ENCODE peak calls at places on chromosomes 5 and 9, in nine cellular contexts. U is left lung, Q is glutamatergic neuron, N is WERI-Rb-1, L is heart left ventricle, J is choroid plexus epithelial cell, D is astrocyte of the cerebellum, E is NB4, T is colonic mucosa. X is an unnamed sample.

GRCh38 chr9:114370985-114371335 is 16.8 kb downstream of the AKNA start:
- DNase-seq in U (peak), Q (no peak), N (peak), L (no peak), J (no peak), D (no peak), E (no peak), T (no peak), X (no peak)

GRCh38 chr5:132526290-132526973 is 16.9 kb downstream of the IL5 start:
- DNase-seq in U (no peak), Q (no peak), N (peak), L (peak), J (peak), D (peak), E (peak), T (peak), X (peak)

GRCh38 chr5:169114466-169114865 is 186.5 kb downstream of the SLIT3 start:
- DNase-seq in U (no peak), Q (no peak), N (no peak), L (no peak), J (no peak), D (no peak), E (no peak), T (no peak), X (no peak)

GRCh38 chr5:84863020-84863419 is 478.3 kb upstream of the EDIL3 start:
- DNase-seq in U (no peak), Q (no peak), N (no peak), L (no peak), J (no peak), D (no peak), E (no peak), T (no peak), X (no peak)

GRCh38 chr5:147560982-147561381 is 51.1 kb upstream of the DPYSL3 start:
- DNase-seq in U (no peak), Q (no peak), N (no peak), L (no peak), J (no peak), D (no peak), E (no peak), T (no peak), X (no peak)

GRCh38 chr9:109182940-109183798 is 16.1 kb upstream of the FRRS1L start:
- DNase-seq in U (no peak), Q (peak), N (peak), L (no peak), J (peak), D (no peak), E (peak), T (peak), X (peak)

GRCh38 chr5:2335727-2336515 is 415.6 kb downstream of the IRX2 start:
- DNase-seq in U (no peak), Q (no peak), N (no peak), L (no peak), J (no peak), D (no peak), E (no peak), T (no peak), X (no peak)

GRCh38 chr5:171957591-171958251 is 48.7 kb downstream of the FBXW11 start:
- DNase-seq in U (no peak), Q (no peak), N (no peak), L (no peak), J (no peak), D (no peak), E (no peak), T (no peak), X (no peak)

GRCh38 chr5:3325811-3326568 is 269.6 kb upstream of the IRX1 start:
- DNase-seq in U (no peak), Q (no peak), N (no peak), L (no peak), J (no peak), D (no peak), E (no peak), T (no peak), X (no peak)

GRCh38 chr9:91162784-91163440 is 198.8 kb downstream of the AUH start:
- DNase-seq in U (peak), Q (no peak), N (no peak), L (no peak), J (no peak), D (no peak), E (peak), T (peak), X (peak)

GRCh38 chr9:28853487-28853886 is 1280.2 kb upstream of the C9orf72 start:
- DNase-seq in U (no peak), Q (no peak), N (peak), L (no peak), J (no peak), D (no peak), E (peak), T (no peak), X (no peak)

GRCh38 chr5:60943624-60944023 is 1.2 kb downstream of the ERCC8 start:
- DNase-seq in U (no peak), Q (no peak), N (no peak), L (no peak), J (no peak), D (no peak), E (peak), T (no peak), X (no peak)

GRCh38 chr9:83707518-83707767 is 315 bp downstream of the UBQLN1 start:
- DNase-seq in U (no peak), Q (no peak), N (no peak), L (no peak), J (no peak), D (no peak), E (no peak), T (no peak), X (no peak)

GRCh38 chr9:68950689-68951088 is 63.2 kb downstream of the PRKACG start:
- DNase-seq in U (no peak), Q (no peak), N (no peak), L (no peak), J (no peak), D (no peak), E (no peak), T (no peak), X (no peak)

GRCh38 chr9:130240410-130241197 is 25.0 kb upstream of the HMCN2 start:
- DNase-seq in U (peak), Q (peak), N (peak), L (peak), J (peak), D (peak), E (peak), T (peak), X (peak)

GRCh38 chr5:141681695-141682641 is at the start of gene ARAP3:
- DNase-seq in U (peak), Q (peak), N (peak), L (peak), J (peak), D (no peak), E (peak), T (peak), X (peak)

GRCh38 chr5:61277190-61277589 is 54.9 kb upstream of the ZSWIM6 start:
- DNase-seq in U (no peak), Q (no peak), N (no peak), L (no peak), J (peak), D (no peak), E (no peak), T (no peak), X (no peak)

GRCh38 chr5:154309805-154310204 is 119.3 kb downstream of the GALNT10 start:
- DNase-seq in U (no peak), Q (no peak), N (no peak), L (no peak), J (peak), D (no peak), E (no peak), T (no peak), X (no peak)

GRCh38 chr5:158976035-158976434 is 123.7 kb downstream of the EBF1 start:
- DNase-seq in U (no peak), Q (no peak), N (no peak), L (no peak), J (peak), D (peak), E (no peak), T (no peak), X (no peak)

GRCh38 chr5:168300377-168301182 is 9.1 kb downstream of the WWC1 start:
- DNase-seq in U (no peak), Q (no peak), N (no peak), L (no peak), J (no peak), D (no peak), E (no peak), T (no peak), X (peak)

GRCh38 chr9:7186175-7186574 is 428.4 kb downstream of the KDM4C start:
- DNase-seq in U (no peak), Q (no peak), N (no peak), L (no peak), J (peak), D (peak), E (peak), T (peak), X (no peak)

GRCh38 chr5:65018763-65019162 is 250.0 kb downstream of the CWC27 start:
- DNase-seq in U (no peak), Q (no peak), N (no peak), L (peak), J (no peak), D (no peak), E (no peak), T (no peak), X (no peak)

GRCh38 chr9:22098636-22099332 is 89.7 kb upstream of the CDKN2B start:
- DNase-seq in U (no peak), Q (no peak), N (no peak), L (no peak), J (peak), D (no peak), E (no peak), T (peak), X (no peak)

GRCh38 chr9:22102347-22103053 is 93.4 kb upstream of the CDKN2B start:
- DNase-seq in U (no peak), Q (no peak), N (no peak), L (no peak), J (no peak), D (no peak), E (no peak), T (no peak), X (no peak)

GRCh38 chr9:22097712-22098111 is 88.6 kb upstream of the CDKN2B start:
- DNase-seq in U (no peak), Q (no peak), N (no peak), L (no peak), J (peak), D (peak), E (no peak), T (no peak), X (no peak)

GRCh38 chr9:22103650-22104575 is 94.8 kb upstream of the CDKN2B start:
- DNase-seq in U (no peak), Q (no peak), N (no peak), L (no peak), J (peak), D (peak), E (no peak), T (peak), X (no peak)

DNA sequence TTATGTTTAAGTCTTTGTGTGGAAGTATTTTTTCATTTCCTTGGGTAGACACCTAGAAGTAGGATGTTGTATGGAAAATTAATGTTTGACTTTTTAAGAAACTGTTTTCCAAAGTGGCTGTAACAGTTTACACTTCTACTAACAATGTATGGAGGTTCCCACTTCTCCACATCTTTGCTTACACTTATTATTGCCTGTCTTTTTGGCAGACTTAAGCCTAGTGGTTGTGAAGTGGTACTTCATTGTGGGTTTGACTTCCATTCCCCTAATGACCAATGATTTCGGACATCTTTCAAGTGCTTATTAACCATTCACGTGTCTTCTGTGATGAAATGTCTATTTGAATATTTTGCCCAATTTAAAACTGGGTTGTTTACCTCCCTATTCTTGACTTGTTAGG is 91.5 kb upstream of the CDKN2B start:
- DNase-seq in U (no peak), Q (no peak), N (no peak), L (no peak), J (no peak), D (no peak), E (no peak), T (no peak), X (no peak)
- TF ChIP-seq CTCF in U (peak), Q (peak), N (no peak), L (no peak), J (no peak), D (no peak), E (no peak), T (no peak), X (peak)

GRCh38 chr5:125306741-125307140 is 560.3 kb upstream of the ZNF608 start:
- DNase-seq in U (no peak), Q (no peak), N (no peak), L (no peak), J (no peak), D (no peak), E (no peak), T (no peak), X (no peak)
- TF ChIP-seq CTCF in U (no peak), Q (no peak), N (no peak), L (no peak), J (no peak), D (no peak), E (no peak), T (no peak), X (no peak)

GRCh38 chr5:142772766-142773293 is 2.7 kb downstream of the ARHGAP26 start:
- DNase-seq in U (no peak), Q (no peak), N (no peak), L (no peak), J (no peak), D (no peak), E (no peak), T (no peak), X (no peak)

GRCh38 chr5:142769251-142769792 is 855 bp upstream of the ARHGAP26 start:
- DNase-seq in U (no peak), Q (peak), N (peak), L (no peak), J (no peak), D (no peak), E (peak), T (peak), X (peak)

GRCh38 chr5:142770650-142771609 is 753 bp downstream of the ARHGAP26 start:
- DNase-seq in U (peak), Q (peak), N (peak), L (peak), J (peak), D (no peak), E (peak), T (peak), X (peak)

GRCh38 chr5:142767925-142768324 is 2.3 kb upstream of the ARHGAP26 start:
- DNase-seq in U (no peak), Q (no peak), N (no peak), L (no peak), J (no peak), D (no peak), E (no peak), T (no peak), X (no peak)

DNA sequence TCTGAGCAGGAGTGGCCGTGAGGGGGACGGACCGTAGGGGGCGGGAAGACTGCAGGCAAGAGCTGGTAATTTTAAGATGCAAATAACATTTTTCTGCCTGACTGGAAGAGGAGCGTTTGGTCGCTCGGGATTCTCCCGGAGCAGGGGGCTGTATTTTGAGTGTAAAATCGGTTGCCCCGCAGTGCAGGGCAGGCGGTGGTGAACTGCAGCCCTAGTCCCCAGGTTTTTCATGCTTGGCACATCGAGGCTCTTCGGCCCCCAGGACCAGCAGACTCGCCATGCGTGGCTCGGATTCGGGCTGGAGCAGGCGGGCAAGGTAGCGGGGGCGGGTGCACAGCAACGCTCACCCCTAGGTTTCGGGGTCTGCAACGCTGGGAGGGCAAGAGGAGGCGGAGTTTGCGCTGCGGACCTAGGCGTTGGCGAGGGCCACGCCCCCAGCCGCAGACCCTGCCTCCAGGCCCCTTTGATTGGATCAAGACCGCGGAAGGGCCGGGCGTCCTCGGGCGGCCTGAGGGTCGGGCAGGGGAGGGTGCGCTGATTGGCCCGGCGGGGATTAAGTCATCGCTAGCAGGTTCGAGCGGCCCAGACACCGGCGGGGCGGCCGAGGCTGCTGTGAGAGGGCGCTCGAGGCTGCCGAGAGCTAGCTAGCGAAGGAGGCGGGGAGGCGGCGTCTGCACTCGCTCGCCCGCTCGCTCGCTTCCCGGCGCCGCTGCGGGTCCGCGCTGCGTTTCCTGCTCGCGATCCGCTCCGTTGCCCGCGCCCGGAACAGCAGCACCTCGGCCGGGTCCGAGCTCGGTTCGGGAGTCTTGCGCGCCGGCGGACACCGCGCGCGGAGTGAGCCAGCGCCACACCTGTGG is at the start of gene ARHGAP26:
- DNase-seq in U (peak), Q (peak), N (peak), L (peak), J (peak), D (peak), E (peak), T (peak), X (peak)
- TF ChIP-seq CTCF in U (peak), Q (no peak), N (peak), L (no peak), J (peak), D (peak), E (no peak), T (no peak), X (no peak)

DNA sequence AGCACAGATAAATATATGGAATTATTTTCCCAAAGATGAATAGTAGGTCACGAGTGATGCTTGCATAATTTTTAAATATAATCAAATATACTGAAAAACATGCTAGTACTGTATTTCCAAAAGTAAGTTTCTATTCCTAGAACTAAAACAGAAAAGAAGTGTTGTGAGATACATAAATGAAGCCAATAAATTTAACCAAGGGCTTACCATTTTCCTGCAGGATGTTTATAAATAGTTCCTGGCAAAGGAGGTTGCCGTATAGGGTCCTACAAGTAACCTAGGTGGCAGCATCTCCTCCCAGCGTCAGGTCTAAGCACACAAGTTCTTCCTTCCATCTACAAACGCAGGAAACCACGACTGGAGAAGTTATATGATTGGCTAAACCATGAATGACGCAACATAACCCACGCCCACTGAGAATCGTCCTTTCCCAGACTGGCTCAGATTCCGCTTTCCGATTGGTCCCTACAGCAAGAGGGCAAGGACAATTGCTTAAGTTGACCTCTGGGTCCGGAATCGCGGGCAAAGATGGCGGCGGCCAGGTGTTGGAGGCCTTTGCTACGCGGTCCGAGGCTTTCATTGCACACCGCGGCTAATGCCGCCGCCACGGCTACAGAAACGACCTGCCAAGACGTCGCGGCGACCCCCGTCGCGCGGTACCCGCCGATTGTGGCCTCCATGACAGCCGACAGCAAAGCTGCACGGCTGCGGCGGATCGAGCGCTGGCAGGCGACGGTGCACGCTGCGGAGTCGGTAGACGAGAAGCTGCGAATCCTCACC is at the start of gene MRPS30:
- DNase-seq in U (peak), Q (peak), N (peak), L (peak), J (peak), D (peak), E (peak), T (peak), X (peak)
- TF ChIP-seq CTCF in U (no peak), Q (no peak), N (peak), L (no peak), J (peak), D (peak), E (peak), T (peak), X (peak)